ENCODE peak calls at places on chromosomes 1 and 21, in seven cellular contexts. X is fibroblast of pulmonary artery, B is epithelial cell of proximal tubule, P is left ventricle myocardium inferior, M is thoracic aorta, N is cardiac muscle cell, H is GM12865. Q is an unnamed sample.

GRCh38 chr1:110677016-110677415 is 2.3 kb upstream of the KCNA3 start:
- DNase-seq in X (no peak), B (no peak), P (no peak), M (no peak), N (no peak), H (no peak), Q (no peak)

GRCh38 chr1:241696172-241696814 is 44.2 kb downstream of the WDR64 start:
- DNase-seq in P (no peak), M (no peak), H (no peak), X (no peak), N (no peak), B (no peak), Q (no peak)

GRCh38 chr21:45905196-45905595 is 76.4 kb upstream of the COL6A1 start:
- DNase-seq in H (no peak), X (no peak), P (no peak), N (no peak), M (no peak), B (no peak), Q (no peak)

GRCh38 chr1:241485554-241485992 is 34.0 kb downstream of the FH start:
- DNase-seq in P (no peak), B (no peak), X (peak), H (peak), M (no peak), N (peak), Q (no peak)

GRCh38 chr1:151935154-151935553 is 25.8 kb upstream of the THEM4 start:
- DNase-seq in P (no peak), X (peak), N (peak), B (no peak), M (no peak), H (no peak), Q (peak)

GRCh38 chr1:229411434-229412055 is 22.3 kb downstream of the ACTA1 start:
- DNase-seq in H (no peak), B (no peak), N (no peak), P (no peak), X (no peak), M (no peak), Q (no peak)

GRCh38 chr21:44697811-44698734 is 1.1 kb downstream of the KRTAP10-12 start:
- DNase-seq in B (no peak), P (no peak), H (no peak), X (no peak), N (no peak), M (no peak), Q (no peak)

GRCh38 chr1:204382714-204383083 is 23.0 kb upstream of the PLEKHA6 start:
- DNase-seq in H (no peak), X (no peak), N (no peak), M (no peak), B (no peak), P (no peak), Q (no peak)

GRCh38 chr1:108057536-108057935 is 92.6 kb upstream of the VAV3 start:
- DNase-seq in H (no peak), X (peak), B (no peak), M (no peak), P (peak), N (peak), Q (peak)

GRCh38 chr1:247857069-247857985 is at the start of gene TRIM58:
- DNase-seq in P (no peak), N (no peak), B (no peak), H (no peak), X (peak), M (no peak), Q (no peak)

GRCh38 chr1:101365186-101365585 is 128.4 kb downstream of the S1PR1 start:
- DNase-seq in M (no peak), P (no peak), B (no peak), H (no peak), X (no peak), N (no peak), Q (peak)

GRCh38 chr1:227318852-227319607 is 738 bp upstream of the CDC42BPA start:
- DNase-seq in H (no peak), P (peak), N (peak), M (no peak), B (no peak), X (peak), Q (peak)
- H3K4me3 ChIP-seq in H (no peak), P (peak), N (peak), M (peak), B (peak), X (peak), Q (peak)

GRCh38 chr1:46176211-46176865 is at the start of gene P3R3URF:
- DNase-seq in X (no peak), B (no peak), N (no peak), M (no peak), H (no peak), P (no peak), Q (no peak)
- TF ChIP-seq CTCF in X (no peak), B (no peak), N (no peak), M (no peak), H (no peak), P (no peak), Q (no peak)

DNA sequence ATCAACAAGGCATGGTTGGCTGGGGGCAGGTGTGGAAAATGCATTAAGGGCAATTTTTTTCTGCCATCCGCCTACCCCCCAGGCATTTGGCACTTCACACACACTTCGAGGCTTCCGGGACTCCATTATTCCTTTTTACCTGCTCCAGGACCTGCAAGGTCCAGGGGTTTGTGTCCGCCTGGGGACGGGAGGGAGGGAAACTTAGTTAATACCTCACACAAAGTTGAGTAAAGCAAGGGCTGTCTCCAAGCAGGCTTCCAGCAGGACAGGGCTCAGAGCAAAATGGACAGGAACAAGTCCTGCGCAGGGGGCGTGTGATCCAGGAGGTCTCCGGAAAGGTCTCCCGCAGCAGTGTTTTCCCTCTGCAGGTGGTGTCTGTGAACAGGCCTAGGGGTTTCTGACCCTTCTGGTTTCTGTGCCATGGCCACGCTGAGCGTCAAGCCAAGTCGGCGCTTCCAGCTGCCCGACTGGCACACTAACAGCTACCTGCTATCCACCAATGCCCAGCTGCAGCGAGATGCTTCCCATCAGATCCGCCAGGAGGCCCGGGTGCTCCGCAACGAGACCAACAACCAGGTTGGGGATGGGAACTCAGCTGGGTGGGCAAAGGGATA is 715 bp downstream of the TEKT2 start:
- DNase-seq in N (no peak), X (no peak), M (no peak), H (no peak), B (no peak), P (no peak), Q (no peak)
- H3K4me3 ChIP-seq in N (peak), X (peak), M (peak), H (peak), B (peak), P (peak), Q (peak)

GRCh38 chr21:31537872-31538576 is 121.5 kb upstream of the SOD1 start:
- DNase-seq in P (no peak), N (no peak), M (no peak), X (no peak), B (no peak), H (no peak), Q (no peak)
- TF ChIP-seq CTCF in P (no peak), N (peak), M (no peak), X (no peak), B (peak), H (peak), Q (no peak)

GRCh38 chr1:201399352-201400126 is 415 bp upstream of the LAD1 start:
- DNase-seq in P (no peak), N (peak), B (no peak), H (no peak), X (no peak), M (no peak), Q (peak)

GRCh38 chr1:201395936-201396335 is 3.2 kb downstream of the LAD1 start:
- DNase-seq in B (no peak), H (no peak), N (no peak), M (no peak), P (no peak), X (no peak), Q (no peak)

GRCh38 chr1:201396859-201397464 is 2.2 kb downstream of the LAD1 start:
- DNase-seq in M (no peak), H (no peak), X (no peak), P (no peak), B (no peak), N (no peak), Q (no peak)

GRCh38 chr1:201399018-201399351 is at the start of gene LAD1:
- DNase-seq in P (no peak), X (no peak), H (no peak), N (no peak), B (no peak), M (no peak), Q (no peak)

DNA sequence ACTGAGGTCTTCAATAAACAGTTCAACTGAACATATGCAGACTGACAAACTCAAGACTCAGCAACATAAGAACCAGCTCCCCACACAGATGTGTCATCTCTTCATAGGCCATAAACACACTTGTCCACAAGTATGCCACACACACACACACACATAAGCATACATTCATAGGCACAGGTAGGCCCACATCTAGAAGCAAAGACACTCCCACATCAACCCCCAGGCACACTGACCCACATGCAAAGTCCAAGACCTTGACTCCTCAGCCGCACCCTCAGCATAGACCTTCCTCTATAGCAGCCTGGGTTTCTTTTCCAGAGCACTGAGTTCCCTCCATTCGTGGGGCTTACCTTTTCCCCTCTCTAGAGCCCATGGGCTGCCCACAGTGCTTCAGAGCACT is 1.4 kb downstream of the LAD1 start:
- DNase-seq in M (no peak), N (no peak), H (no peak), X (no peak), B (no peak), P (no peak), Q (no peak)
- H3K4me3 ChIP-seq in M (no peak), N (no peak), H (no peak), X (no peak), B (peak), P (no peak), Q (no peak)

DNA sequence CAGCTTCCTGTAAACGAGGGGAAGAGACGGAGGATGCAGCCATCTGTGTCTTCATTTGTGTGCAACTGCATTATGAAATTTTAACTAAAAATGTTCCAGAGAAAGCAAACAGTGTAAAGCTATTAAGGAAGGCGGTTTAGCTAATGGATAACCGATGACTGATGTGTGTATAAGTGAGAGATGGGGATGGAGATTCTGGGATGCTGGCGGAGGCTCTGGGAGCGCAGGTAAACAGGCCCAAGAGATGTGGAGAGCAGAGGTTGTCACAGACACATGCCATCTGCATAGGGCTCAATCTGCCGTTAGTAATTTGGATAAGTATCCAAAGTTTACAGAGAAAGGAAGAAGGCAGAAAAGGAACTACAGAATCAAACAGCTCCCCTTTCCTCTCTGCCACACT is 206.5 kb downstream of the DSCAM start:
- DNase-seq in H (no peak), B (no peak), X (no peak), P (no peak), N (no peak), M (no peak), Q (no peak)
- TF ChIP-seq CTCF in H (no peak), B (no peak), X (no peak), P (no peak), N (no peak), M (no peak), Q (no peak)